ENCODE peak calls at places on chromosome 6, in four cellular contexts. S is esophagus muscularis mucosa, L is PC-3, U is glutamatergic neuron. B is an unnamed sample.

GRCh38 chr6:72952808-72953630 is 272.3 kb downstream of the KHDC1L start:
- DNase-seq in L (peak), S (no peak), U (no peak), B (no peak)

GRCh38 chr6:160330621-160331020 is 17.6 kb upstream of the SLC22A3 start:
- DNase-seq in S (peak), L (no peak), U (no peak), B (no peak)

GRCh38 chr6:139337830-139338229 is 36.6 kb downstream of the CITED2 start:
- DNase-seq in S (no peak), U (no peak), L (no peak), B (no peak)

GRCh38 chr6:39821739-39822532 is 29.8 kb downstream of the DAAM2 start:
- DNase-seq in L (no peak), U (no peak), S (no peak), B (no peak)

GRCh38 chr6:50087231-50087954 is 37.7 kb upstream of the DEFB112 start:
- DNase-seq in L (peak), S (no peak), U (no peak), B (no peak)

GRCh38 chr6:10223841-10224240 is 191.0 kb downstream of the TFAP2A start:
- DNase-seq in U (no peak), L (no peak), S (no peak), B (no peak)

GRCh38 chr6:78597966-78598365 is 269.4 kb upstream of the IRAK1BP1 start:
- DNase-seq in S (no peak), L (no peak), U (no peak), B (no peak)

GRCh38 chr6:74626288-74626687 is 579.6 kb downstream of the COL12A1 start:
- DNase-seq in L (no peak), S (no peak), U (no peak), B (no peak)

GRCh38 chr6:36347635-36348034 is 10.9 kb upstream of the BNIP5 start:
- DNase-seq in S (no peak), L (no peak), U (no peak), B (no peak)

GRCh38 chr6:26311385-26312095 is 53.5 kb upstream of the BTN3A2 start:
- DNase-seq in L (peak), S (no peak), U (no peak), B (no peak)

GRCh38 chr6:167572106-167572505 is 247.2 kb downstream of the TTLL2 start:
- DNase-seq in S (peak), L (no peak), U (no peak), B (peak)

GRCh38 chr6:170137176-170137891 is 153.5 kb downstream of the DLL1 start:
- DNase-seq in L (no peak), S (no peak), U (no peak), B (no peak)

GRCh38 chr6:83861077-83861476 is 1.6 kb downstream of the CYB5R4 start:
- DNase-seq in S (no peak), L (no peak), U (no peak), B (no peak)

GRCh38 chr6:121515615-121516265 is 80.3 kb downstream of the GJA1 start:
- DNase-seq in U (no peak), L (no peak), S (no peak), B (no peak)

GRCh38 chr6:156190270-156190669 is 586.9 kb upstream of the ARID1B start:
- DNase-seq in U (no peak), S (no peak), L (no peak), B (no peak)

GRCh38 chr6:5866547-5867051 is 140.1 kb downstream of the NRN1 start:
- DNase-seq in L (peak), S (no peak), U (no peak), B (no peak)

GRCh38 chr6:89260310-89260709 is 43.2 kb upstream of the GABRR1 start:
- DNase-seq in L (no peak), S (peak), U (no peak), B (peak)

GRCh38 chr6:36324191-36324590 is 12.5 kb downstream of the BNIP5 start:
- DNase-seq in L (no peak), U (no peak), S (no peak), B (no peak)

GRCh38 chr6:129206761-129207330 is 323.9 kb downstream of the LAMA2 start:
- DNase-seq in S (no peak), U (no peak), L (no peak), B (no peak)

GRCh38 chr6:148943451-148943850 is 196.6 kb downstream of the UST start:
- DNase-seq in U (no peak), L (no peak), S (no peak), B (no peak)

GRCh38 chr6:136669299-136669699 is 119.1 kb upstream of the MAP7 start:
- DNase-seq in S (no peak), L (peak), U (no peak), B (no peak)

GRCh38 chr6:164097557-164098398 is 683.3 kb downstream of the QKI start:
- DNase-seq in U (no peak), S (peak), L (peak), B (no peak)

GRCh38 chr6:88626460-88626859 is 337.0 kb downstream of the RNGTT start:
- DNase-seq in L (no peak), U (no peak), S (no peak), B (no peak)

GRCh38 chr6:41182069-41183034 is 18.6 kb downstream of the TREML2 start:
- DNase-seq in L (peak), S (no peak), U (peak), B (peak)

GRCh38 chr6:156808287-156808686 is 31.1 kb downstream of the ARID1B start:
- DNase-seq in S (no peak), L (no peak), U (no peak), B (no peak)

GRCh38 chr6:90940812-90941481 is 354.1 kb upstream of the MAP3K7 start:
- DNase-seq in S (no peak), U (no peak), L (peak), B (no peak)

GRCh38 chr6:7528565-7528964 is 12.9 kb upstream of the DSP start:
- DNase-seq in U (no peak), L (no peak), S (no peak), B (no peak)

GRCh38 chr6:1125297-1125696 is 186.6 kb upstream of the FOXQ1 start:
- DNase-seq in S (no peak), L (no peak), U (no peak), B (no peak)

GRCh38 chr6:33880746-33881145 is 76.9 kb upstream of the MLN start:
- DNase-seq in S (no peak), L (no peak), U (no peak), B (no peak)

DNA sequence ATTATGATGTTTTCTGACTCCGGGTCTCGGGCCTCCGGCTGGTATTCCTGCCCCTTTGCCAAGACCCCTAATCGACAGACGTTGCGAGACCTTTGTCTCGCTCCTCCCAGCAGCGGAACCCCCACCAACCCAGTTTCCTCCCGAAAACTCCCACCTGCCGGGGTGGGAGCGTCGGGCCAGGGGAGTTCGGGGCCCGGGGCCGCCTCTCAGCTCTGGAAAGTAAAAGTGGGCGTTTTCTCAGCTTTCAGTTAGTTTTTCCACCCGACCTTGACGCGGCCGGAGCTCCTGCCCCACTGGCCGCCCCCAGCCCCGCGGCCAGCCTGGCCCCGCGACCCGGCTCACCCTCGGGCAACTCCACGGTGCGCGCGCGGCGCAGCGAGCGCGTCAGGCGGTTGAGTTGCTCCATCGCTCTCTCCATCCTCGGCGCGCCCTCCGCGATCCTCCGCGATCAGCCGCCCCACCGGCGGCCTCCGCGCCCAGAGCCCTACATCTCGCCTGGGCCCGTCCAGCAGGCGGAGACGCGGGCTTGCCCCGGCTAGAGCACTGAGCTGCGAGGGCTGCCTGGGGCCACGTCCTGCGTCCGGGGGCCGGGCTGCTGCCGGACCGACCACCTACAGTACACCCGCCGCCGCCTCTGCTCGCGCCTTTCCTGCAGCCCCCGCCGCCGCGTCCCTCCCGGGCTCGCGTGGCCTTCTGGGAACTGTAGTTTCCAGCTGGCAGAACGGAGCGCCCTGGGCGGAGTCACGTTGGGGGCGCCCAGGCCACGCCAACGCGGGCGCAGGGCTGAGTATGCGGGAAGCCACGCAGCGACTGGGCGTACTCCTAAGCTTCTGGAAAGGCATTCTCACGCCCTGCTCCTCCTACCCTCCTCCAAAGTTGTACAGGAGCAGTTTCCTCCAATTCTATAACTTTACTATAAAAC is at the start of gene HACE1:
- DNase-seq in U (peak), L (peak), S (peak), B (peak)
- TF ChIP-seq CTCF in U (peak), L (no peak), S (no peak), B (peak)

GRCh38 chr6:44085219-44085618 is 42.0 kb downstream of the MRPL14 start:
- DNase-seq in S (no peak), U (no peak), L (no peak), B (no peak)

GRCh38 chr6:44088827-44089590 is 38.2 kb downstream of the MRPL14 start:
- DNase-seq in U (no peak), L (no peak), S (no peak), B (no peak)

GRCh38 chr6:44084231-44085014 is 42.8 kb downstream of the MRPL14 start:
- DNase-seq in U (no peak), L (no peak), S (no peak), B (no peak)

GRCh38 chr6:44087623-44088022 is 39.6 kb downstream of the MRPL14 start:
- DNase-seq in U (no peak), S (no peak), L (no peak), B (no peak)

DNA sequence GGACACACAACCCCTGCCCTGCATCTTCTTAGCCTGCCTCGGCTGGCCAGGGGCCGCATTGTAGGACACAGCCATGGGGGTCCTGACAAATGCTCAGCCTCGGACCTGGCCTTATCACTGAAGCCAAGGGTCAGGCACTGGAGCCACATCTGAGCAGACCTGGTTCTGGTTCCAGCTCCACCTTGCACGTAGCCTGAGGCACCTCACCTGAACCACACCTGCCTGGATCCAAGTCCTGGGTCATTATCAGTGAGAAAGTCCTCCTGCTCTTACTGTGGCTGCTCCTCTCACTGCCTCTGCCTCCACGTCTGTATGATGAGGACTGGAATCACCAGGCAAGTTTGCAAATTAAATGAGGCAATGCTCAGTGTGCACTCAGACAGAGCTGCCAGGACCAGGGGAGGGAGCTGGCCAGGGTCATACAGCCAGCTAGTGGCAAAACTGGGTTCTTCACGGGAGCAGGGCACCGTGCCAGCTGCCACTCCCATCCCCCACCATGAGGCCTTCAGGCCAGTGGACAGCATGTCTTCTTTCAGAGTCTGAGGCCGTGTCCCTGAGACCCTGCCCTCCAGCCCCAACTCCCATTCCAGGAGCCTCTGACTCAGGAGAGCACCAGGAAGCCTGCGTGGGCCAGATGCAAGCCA is 40.2 kb downstream of the MRPL14 start:
- DNase-seq in L (peak), S (no peak), U (no peak), B (no peak)
- TF ChIP-seq CTCF in L (no peak), S (no peak), U (no peak), B (no peak)

GRCh38 chr6:138290563-138290962 is 72.3 kb upstream of the PBOV1 start:
- DNase-seq in L (no peak), U (no peak), S (no peak), B (no peak)

GRCh38 chr6:138291849-138292181 is 73.5 kb upstream of the PBOV1 start:
- DNase-seq in S (no peak), L (no peak), U (no peak), B (no peak)

GRCh38 chr6:138287144-138287955 is 69.1 kb upstream of the PBOV1 start:
- DNase-seq in L (peak), U (no peak), S (no peak), B (no peak)

GRCh38 chr6:138291036-138291848 is 73.0 kb upstream of the PBOV1 start:
- DNase-seq in U (no peak), L (no peak), S (peak), B (no peak)

DNA sequence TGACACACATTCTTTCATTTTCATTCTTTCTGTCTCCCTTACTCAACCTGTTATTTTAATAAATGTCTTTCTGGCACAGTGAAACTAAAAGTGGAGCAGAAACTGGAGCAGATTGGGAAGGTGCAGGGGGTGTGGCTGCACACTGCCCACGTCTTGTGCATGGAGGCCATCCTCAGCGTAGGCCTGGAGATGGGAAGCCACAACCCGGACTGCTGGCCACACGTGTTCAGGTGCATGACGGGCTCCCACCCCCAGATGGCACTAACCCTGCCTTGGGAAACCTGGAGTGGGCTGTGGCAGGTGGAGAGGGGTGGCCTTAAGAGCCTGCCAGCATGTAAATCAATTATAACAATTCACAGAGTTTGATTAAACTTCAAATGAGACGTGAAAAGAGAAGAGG is 71.4 kb upstream of the PBOV1 start:
- DNase-seq in L (peak), S (no peak), U (peak), B (no peak)
- TF ChIP-seq CTCF in L (peak), S (no peak), U (no peak), B (no peak)

GRCh38 chr6:126529605-126530004 is 189.7 kb downstream of the CENPW start:
- DNase-seq in S (no peak), L (no peak), U (no peak), B (no peak)
- TF ChIP-seq CTCF in S (no peak), L (no peak), U (no peak), B (no peak)

GRCh38 chr6:112881828-112882227 is 534.7 kb downstream of the RFPL4B start:
- DNase-seq in U (no peak), L (no peak), S (no peak), B (no peak)

GRCh38 chr6:112882381-112882780 is 535.3 kb downstream of the RFPL4B start:
- DNase-seq in L (no peak), S (no peak), U (no peak), B (no peak)

GRCh38 chr6:112877134-112878100 is 530.3 kb downstream of the RFPL4B start:
- DNase-seq in S (no peak), L (peak), U (no peak), B (no peak)

GRCh38 chr6:112881027-112881426 is 533.9 kb downstream of the RFPL4B start:
- DNase-seq in S (no peak), U (no peak), L (no peak), B (no peak)

DNA sequence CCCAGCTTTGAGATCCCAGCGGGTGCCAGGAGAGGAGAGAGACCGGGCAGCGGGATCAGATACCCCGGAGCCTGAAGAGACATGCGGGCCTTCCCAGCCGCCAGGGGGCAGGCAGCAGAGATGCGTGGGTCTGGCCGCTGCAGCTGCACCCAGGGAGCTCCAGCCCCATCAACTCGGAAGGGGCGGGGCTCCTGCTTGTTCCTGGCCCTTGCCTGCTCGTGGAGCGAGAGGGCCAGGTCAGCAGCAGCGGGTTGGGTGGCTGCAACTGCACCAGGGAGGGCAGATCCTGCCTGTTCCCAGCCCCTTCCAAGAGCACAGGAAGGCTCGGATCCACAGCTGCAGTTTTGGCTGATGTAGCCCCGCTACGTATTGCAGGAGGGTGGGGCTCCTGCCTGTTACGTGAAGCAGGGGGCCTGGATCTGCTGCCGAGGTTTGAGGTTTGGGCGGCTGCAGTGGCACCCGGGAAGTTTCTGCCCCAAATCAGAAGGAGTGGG is 532.8 kb downstream of the RFPL4B start:
- DNase-seq in L (no peak), S (no peak), U (peak), B (no peak)
- TF ChIP-seq CTCF in L (no peak), S (no peak), U (no peak), B (no peak)

DNA sequence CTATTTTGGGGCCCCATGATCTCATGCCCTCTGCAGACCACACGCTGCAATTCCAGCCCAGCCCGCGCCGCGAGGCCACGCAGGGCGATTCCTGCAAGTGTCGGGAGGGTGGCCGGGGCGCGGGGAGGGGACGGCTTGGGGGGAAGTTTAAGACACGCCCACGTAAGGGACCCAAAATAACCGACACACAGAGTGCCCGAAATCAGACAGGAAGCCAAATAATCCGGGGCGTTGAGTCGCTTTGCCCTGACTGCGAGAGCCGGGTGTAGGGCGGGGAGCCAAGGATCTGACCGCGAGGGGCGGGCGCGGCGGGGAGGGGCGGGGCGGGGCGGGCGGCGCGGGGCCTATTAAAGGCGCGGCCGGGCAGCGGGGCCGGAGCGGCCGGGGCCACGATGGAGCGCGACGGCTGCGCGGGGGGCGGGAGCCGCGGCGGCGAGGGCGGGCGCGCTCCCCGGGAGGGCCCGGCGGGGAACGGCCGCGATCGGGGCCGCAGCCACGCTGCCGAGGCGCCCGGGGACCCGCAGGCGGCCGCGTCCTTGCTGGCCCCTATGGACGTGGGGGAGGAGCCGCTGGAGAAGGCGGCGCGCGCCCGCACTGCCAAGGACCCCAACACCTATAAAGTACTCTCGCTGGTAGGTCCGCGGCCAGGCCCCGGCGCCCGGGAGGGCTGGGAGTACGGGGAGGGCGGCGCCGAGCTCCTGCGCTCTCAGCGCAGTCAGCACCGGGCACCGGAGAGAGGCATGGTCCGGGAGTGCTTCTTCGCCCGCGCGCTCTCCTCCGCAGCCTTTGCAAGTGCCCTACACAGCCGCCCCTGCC is at the start of gene ENPP1:
- DNase-seq in L (peak), U (peak), S (no peak), B (peak)
- TF ChIP-seq CTCF in L (peak), U (no peak), S (peak), B (peak)

DNA sequence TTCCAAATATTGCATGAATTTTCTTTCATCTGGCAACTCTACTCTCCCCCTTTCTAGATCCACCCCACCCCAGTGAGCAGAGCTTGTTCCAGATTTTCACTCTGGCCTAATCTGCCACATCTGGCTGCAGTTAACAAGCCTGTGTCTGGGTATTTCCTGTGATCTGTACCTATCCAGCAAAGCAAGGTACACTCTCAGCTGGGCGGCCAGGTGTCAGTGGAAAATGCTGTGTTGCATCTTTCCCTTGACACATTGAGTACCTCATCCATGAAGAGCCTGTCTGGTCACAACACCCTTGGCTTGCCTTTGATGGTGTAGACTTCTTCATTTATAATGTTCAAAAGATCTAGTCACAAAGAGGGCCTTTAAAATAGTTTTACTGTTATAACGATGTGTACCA is 6.1 kb upstream of the RNF182 start:
- DNase-seq in S (no peak), U (no peak), L (no peak), B (no peak)
- TF ChIP-seq CTCF in S (no peak), U (no peak), L (no peak), B (no peak)